ENCODE peak calls at places on chromosomes 11 and 22, in ten cellular contexts. V is psoas muscle; E is NCI-H526; I is stimulated activated naive CD8-positive, alpha-beta T cell treated with anti-CD3 and anti-CD28 coated beads, Interleukin-15, amount 100 ng/mL, for 72 hours; Q is cardiac fibroblast; B is HFFc6; F is LNCaP clone FGC; R is C1 segment of cervical spinal cord; C is mammary epithelial cell; A is GM23338. M is an unnamed sample.

GRCh38 chr11:60988658-60989057 is 17.2 kb downstream of the CD6 start:
- DNase-seq in V (no peak), E (no peak), I (no peak), Q (no peak), B (no peak), F (no peak), R (no peak), C (no peak), A (no peak), M (no peak)

GRCh38 chr11:106399075-106399500 is 321.6 kb downstream of the AASDHPPT start:
- DNase-seq in V (peak), E (no peak), I (no peak), Q (peak), B (peak), F (no peak), R (no peak), C (peak), A (no peak), M (no peak)

GRCh38 chr11:129694538-129694937 is 121.1 kb upstream of the TMEM45B start:
- DNase-seq in V (no peak), E (no peak), I (peak), Q (no peak), B (no peak), F (no peak), R (no peak), C (no peak), A (peak), M (no peak)

GRCh38 chr22:25942989-25943411 is 201.0 kb downstream of the MYO18B start:
- DNase-seq in V (peak), E (no peak), I (no peak), Q (no peak), B (no peak), F (no peak), R (peak), C (no peak), A (no peak), M (no peak)

GRCh38 chr11:125871391-125872137 is 15.9 kb upstream of the HYLS1 start:
- DNase-seq in V (no peak), E (peak), I (peak), Q (peak), B (peak), F (no peak), R (no peak), C (peak), A (peak), M (no peak)

GRCh38 chr11:12321217-12321937 is 56.0 kb upstream of the PARVA start:
- DNase-seq in V (no peak), E (no peak), I (no peak), Q (no peak), B (no peak), F (no peak), R (no peak), C (no peak), A (no peak), M (no peak)

GRCh38 chr11:102760355-102761035 is 19.9 kb downstream of the MMP10 start:
- DNase-seq in V (no peak), E (no peak), I (no peak), Q (peak), B (peak), F (no peak), R (no peak), C (peak), A (no peak), M (no peak)

GRCh38 chr22:49730656-49731055 is 97.0 kb downstream of the BRD1 start:
- DNase-seq in V (no peak), E (no peak), I (no peak), Q (no peak), B (no peak), F (no peak), R (no peak), C (no peak), A (no peak), M (no peak)

GRCh38 chr11:9748361-9748970 is 84.6 kb downstream of the SWAP70 start:
- DNase-seq in V (no peak), E (peak), I (peak), Q (peak), B (peak), F (peak), R (peak), C (peak), A (peak), M (peak)

GRCh38 chr22:27408068-27408467 is 393.5 kb downstream of the MN1 start:
- DNase-seq in V (no peak), E (no peak), I (no peak), Q (no peak), B (no peak), F (no peak), R (no peak), C (no peak), A (no peak), M (no peak)

GRCh38 chr11:130908770-130909625 is 7.3 kb downstream of the SNX19 start:
- DNase-seq in V (no peak), E (no peak), I (no peak), Q (peak), B (peak), F (no peak), R (no peak), C (peak), A (no peak), M (no peak)